ENCODE peak calls at places on chromosomes 1 and 21, in four cellular contexts. O is upper lobe of right lung, P is K562, S is lung. D is an unnamed sample.
A peak's percentile ranks its signal among the peaks of the same experiment; 100 is the strongest.

GRCh38 chr1:151222130-151222529 is 23.8 kb downstream of the PIP5K1A start:
- ATAC-seq in S (no peak), P (no peak), O (no peak), D (no peak)

GRCh38 chr1:3372317-3372716 is 82.1 kb upstream of the ARHGEF16 start:
- ATAC-seq in O (no peak), P (no peak), S (no peak), D (no peak)

GRCh38 chr1:4801192-4801924 is 146.9 kb downstream of the AJAP1 start:
- ATAC-seq in O (peak; percentile 38), P (no peak), S (no peak), D (peak; percentile 78)

GRCh38 chr1:44759077-44759476 is 16.3 kb upstream of the RPS8 start:
- ATAC-seq in S (no peak), O (no peak), P (no peak), D (no peak)

GRCh38 chr1:218472885-218473284 is 127.7 kb downstream of the TGFB2 start:
- ATAC-seq in P (no peak), S (no peak), O (no peak), D (no peak)

GRCh38 chr1:92929461-92929860 is 31.8 kb downstream of the DIPK1A start:
- ATAC-seq in O (no peak), S (no peak), P (no peak), D (no peak)

GRCh38 chr1:107076846-107077245 is 20.4 kb downstream of the PRMT6 start:
- ATAC-seq in S (no peak), O (no peak), P (no peak), D (no peak)

GRCh38 chr21:16419188-16419874 is 689.5 kb downstream of the USP25 start:
- ATAC-seq in O (peak; percentile 95), S (peak; percentile 75), P (no peak), D (peak; percentile 79)

GRCh38 chr1:31643976-31644559 is 608 bp downstream of the PEF1 start:
- ATAC-seq in S (peak; percentile 39), P (peak; percentile 75), O (no peak), D (no peak)

GRCh38 chr1:119747451-119747850 is 21.3 kb downstream of the HMGCS2 start:
- ATAC-seq in O (no peak), S (no peak), P (no peak), D (no peak)

GRCh38 chr21:17697474-17697873 is 84.8 kb upstream of the BTG3 start:
- ATAC-seq in O (no peak), S (no peak), P (no peak), D (no peak)

GRCh38 chr1:57957576-57957975 is 533.7 kb upstream of the DAB1 start:
- ATAC-seq in P (no peak), S (no peak), O (no peak), D (no peak)

GRCh38 chr1:29830383-29830782 is 594.1 kb downstream of the PTPRU start:
- ATAC-seq in P (no peak), O (no peak), S (no peak), D (no peak)

GRCh38 chr1:29829448-29830344 is 593.4 kb downstream of the PTPRU start:
- ATAC-seq in P (no peak), S (no peak), O (no peak), D (no peak)

GRCh38 chr1:29832471-29832870 is 596.1 kb downstream of the PTPRU start:
- ATAC-seq in P (no peak), S (no peak), O (no peak), D (no peak)

GRCh38 chr1:29831500-29832117 is 595.3 kb downstream of the PTPRU start:
- ATAC-seq in S (no peak), O (no peak), P (no peak), D (no peak)

GRCh38 chr1:29830916-29831315 is 594.6 kb downstream of the PTPRU start:
- ATAC-seq in O (no peak), P (no peak), S (no peak), D (no peak)
- H3K27me3 ChIP-seq in O (peaks cover 26% of the 10 kb centered on the region), P (peaks cover 17% of the 10 kb centered on the region), S (no peaks in the 10 kb centered on the region), D (peaks cover 75% of the 10 kb centered on the region)

GRCh38 chr1:170663011-170663410 is 920 bp upstream of the PRRX1 start:
- ATAC-seq in P (no peak), O (no peak), S (no peak), D (no peak)
- H3K27me3 ChIP-seq in P (peaks cover 68% of the 10 kb centered on the region), O (peaks cover 79% of the 10 kb centered on the region), S (no peaks in the 10 kb centered on the region), D (peaks cover 97% of the 10 kb centered on the region)

DNA sequence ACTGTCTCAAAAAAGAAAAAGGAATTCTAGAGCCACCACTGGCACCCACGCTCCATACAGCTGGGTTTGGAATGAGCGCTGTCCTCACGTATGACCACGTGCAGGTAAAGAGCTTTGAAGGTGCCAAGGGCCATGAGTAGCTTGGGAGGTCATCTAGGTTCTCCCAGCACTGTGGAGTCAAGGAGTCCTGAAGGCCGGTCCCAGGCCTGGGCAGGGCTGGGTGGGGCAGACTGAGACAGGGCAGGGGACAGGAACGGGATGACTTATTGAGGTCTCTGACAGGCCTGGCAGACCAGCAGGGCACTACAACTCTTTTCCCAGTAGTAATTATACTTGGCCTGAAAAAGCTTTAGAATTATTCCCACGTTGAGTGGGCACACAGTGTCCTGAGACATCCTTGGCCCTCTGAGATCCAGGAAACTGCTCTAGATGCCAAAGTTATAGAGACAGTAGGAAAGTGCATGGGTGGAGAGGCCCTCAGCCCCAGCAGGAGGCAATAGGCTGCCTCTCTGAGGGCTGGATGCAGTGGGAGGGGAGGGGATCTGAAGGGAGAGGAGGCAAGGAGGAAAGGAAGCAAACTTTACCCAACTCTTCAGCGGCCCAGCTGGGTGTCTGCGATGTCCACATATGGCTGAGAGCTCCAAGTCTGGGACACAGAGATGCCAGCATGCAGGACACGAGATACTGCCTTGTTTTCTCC is 1.8 kb upstream of the CDA start:
- ATAC-seq in P (peak; percentile 57), O (no peak), S (no peak), D (peak; percentile 50)
- H3K27me3 ChIP-seq in P (peaks cover 50% of the 10 kb centered on the region), O (peaks cover 21% of the 10 kb centered on the region), S (no peaks in the 10 kb centered on the region), D (peaks cover 68% of the 10 kb centered on the region)

GRCh38 chr1:6418668-6419396 is 887 bp downstream of the HES2 start:
- ATAC-seq in O (no peak), P (no peak), S (no peak), D (no peak)
- H3K27me3 ChIP-seq in O (peaks cover 91% of the 10 kb centered on the region), P (peaks cover 90% of the 10 kb centered on the region), S (peaks cover 6% of the 10 kb centered on the region), D (peaks cover 100% of the 10 kb centered on the region)

DNA sequence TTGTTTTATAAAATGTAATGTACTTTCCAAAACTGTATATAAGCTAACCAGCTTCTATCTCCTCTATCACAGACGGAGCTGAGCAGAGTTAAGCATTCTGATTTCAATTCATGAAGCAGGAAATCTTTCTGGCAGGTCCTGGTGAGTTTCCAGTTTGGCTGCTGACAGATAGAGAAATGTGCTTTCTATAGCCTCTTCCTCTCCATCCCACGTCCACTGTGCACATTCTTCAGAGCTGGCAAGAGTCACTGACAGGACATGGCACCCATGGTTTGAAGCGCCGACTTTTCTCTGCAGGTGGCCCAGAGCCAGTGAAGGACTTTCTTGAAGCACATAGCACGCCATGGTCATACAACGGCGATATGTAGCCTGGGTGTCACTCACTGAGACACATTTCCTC is 52.3 kb upstream of the POU2F1 start:
- ATAC-seq in S (no peak), O (no peak), P (no peak), D (no peak)
- H3K27me3 ChIP-seq in S (no peaks in the 10 kb centered on the region), O (peaks cover 3% of the 10 kb centered on the region), P (peaks cover 18% of the 10 kb centered on the region), D (peaks cover 16% of the 10 kb centered on the region)

GRCh38 chr1:17369466-17369865 is 2.5 kb upstream of the PADI6 start:
- ATAC-seq in P (no peak), S (no peak), O (no peak), D (no peak)
- H3K27me3 ChIP-seq in P (peaks cover 66% of the 10 kb centered on the region), S (peaks cover 8% of the 10 kb centered on the region), O (peaks cover 55% of the 10 kb centered on the region), D (peaks cover 78% of the 10 kb centered on the region)

DNA sequence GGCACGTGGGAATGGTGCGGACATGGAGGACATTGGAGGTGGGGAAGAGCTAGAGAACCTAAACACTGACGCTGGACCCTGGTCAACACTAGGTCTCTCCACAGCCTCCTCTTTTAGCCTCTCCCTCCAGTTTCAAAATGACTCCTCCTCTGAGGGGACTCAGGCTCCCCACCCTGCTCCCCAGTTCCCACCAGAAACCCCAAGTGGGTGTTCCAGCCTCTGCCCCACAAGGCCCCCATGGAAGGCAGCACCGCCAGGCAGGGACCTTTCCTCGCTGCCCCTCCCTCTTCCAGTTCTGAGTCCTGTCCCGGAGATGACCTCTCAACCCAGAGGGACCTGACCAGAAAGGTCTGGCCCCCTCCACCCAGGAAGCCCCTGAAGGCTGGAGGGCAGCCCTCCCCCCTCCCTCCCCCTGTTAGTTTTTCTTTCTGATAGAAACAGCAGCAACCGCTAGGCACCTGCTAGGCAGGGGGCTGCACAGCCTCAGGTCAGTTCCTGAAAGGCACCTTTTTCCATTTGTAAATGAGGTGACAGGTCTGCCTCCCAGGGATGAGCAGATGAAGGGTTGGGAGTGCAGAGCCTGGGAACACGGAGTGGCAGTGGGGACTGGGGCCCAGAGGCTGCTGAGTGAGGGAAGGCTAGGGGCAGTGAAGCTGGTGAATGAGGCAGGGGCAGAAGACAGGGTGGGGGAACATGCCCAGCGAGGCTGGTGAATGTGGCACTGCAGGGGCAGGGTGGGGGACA is 9.3 kb upstream of the ITGB2 start:
- ATAC-seq in P (no peak), S (no peak), O (no peak), D (no peak)
- H3K27me3 ChIP-seq in P (peaks cover 46% of the 10 kb centered on the region), S (no peaks in the 10 kb centered on the region), O (peaks cover 32% of the 10 kb centered on the region), D (peaks cover 89% of the 10 kb centered on the region)